ENCODE peak calls at places on chromosome 14, in ten cellular contexts. U is stimulated activated CD8-positive, alpha-beta memory T cell treated with anti-CD3 and anti-CD28 coated beads, Interleukin-4, amount 100 ng/mL, for 4 hours; I is NCI-H1092 treated with DMSO at 0.1 percent for 48 hours; P is SW 1271; H is tibial nerve; Y is left ventricle myocardium inferior; Z is neural progenitor cell; J is NCI-H774; N is foreskin fibroblast; T is endodermal cell. X is an unnamed sample.

GRCh38 chr14:103031566-103031911 is 25.8 kb downstream of the CDC42BPB start:
- DNase-seq in U (no peak), Z (no peak), Y (no peak), P (no peak), H (no peak), J (no peak), T (no peak), I (no peak), N (no peak), X (no peak)

GRCh38 chr14:50619569-50620141 is 48.5 kb downstream of the SAV1 start:
- DNase-seq in Y (no peak), J (no peak), Z (peak; percentile 22), U (no peak), P (peak; percentile 54), H (no peak), I (peak; percentile 26), T (no peak), N (peak; percentile 68), X (no peak)

GRCh38 chr14:36746907-36747306 is 85.2 kb downstream of the PAX9 start:
- DNase-seq in U (no peak), I (no peak), P (no peak), Y (no peak), N (no peak), T (no peak), Z (no peak), H (no peak), J (no peak), X (no peak)

GRCh38 chr14:23938823-23939222 is 14.7 kb upstream of the DHRS4 start:
- DNase-seq in Y (no peak), U (no peak), H (no peak), J (no peak), Z (no peak), I (no peak), N (no peak), P (no peak), T (no peak), X (no peak)

GRCh38 chr14:64506751-64507150 is 2.2 kb downstream of the ZBTB1 start:
- DNase-seq in N (no peak), Z (no peak), U (no peak), H (no peak), Y (no peak), T (no peak), P (no peak), J (no peak), I (no peak), X (no peak)

GRCh38 chr14:104975481-104976197 is 2.5 kb downstream of the AHNAK2 start:
- DNase-seq in J (no peak), N (no peak), U (no peak), Y (peak; percentile 14), I (no peak), P (no peak), T (peak; percentile 81), H (no peak), Z (peak; percentile 71), X (peak; percentile 53)

GRCh38 chr14:73753887-73754880 is 40.0 kb upstream of the PNMA1 start:
- DNase-seq in J (no peak), I (no peak), Y (no peak), H (no peak), T (peak; percentile 39), N (peak; percentile 79), Z (no peak), U (no peak), P (no peak), X (no peak)

GRCh38 chr14:65502676-65503124 is 90.2 kb downstream of the FUT8 start:
- DNase-seq in I (no peak), J (no peak), U (no peak), Y (no peak), P (no peak), N (peak; percentile 46), H (no peak), Z (no peak), T (no peak), X (no peak)

GRCh38 chr14:105087308-105087962 is 22.2 kb upstream of the GPR132 start:
- DNase-seq in Y (peak; percentile 62), Z (peak; percentile 76), P (peak; percentile 47), H (no peak), I (no peak), U (no peak), T (peak; percentile 78), N (peak; percentile 74), J (no peak), X (peak; percentile 88)

GRCh38 chr14:87045241-87045640 is 947.7 kb downstream of the GALC start:
- DNase-seq in Z (no peak), I (no peak), J (no peak), U (no peak), Y (no peak), P (no peak), T (no peak), N (peak; percentile 57), H (no peak), X (no peak)

GRCh38 chr14:52919971-52920370 is 30.9 kb downstream of the FERMT2 start:
- DNase-seq in P (no peak), Z (no peak), T (no peak), J (no peak), H (no peak), I (no peak), N (no peak), U (no peak), Y (no peak), X (no peak)

GRCh38 chr14:73723799-73724621 is 9.8 kb upstream of the PNMA1 start:
- DNase-seq in P (peak; percentile 76), Y (peak; percentile 70), I (no peak), Z (peak; percentile 38), H (peak; percentile 88), J (no peak), U (no peak), T (peak; percentile 68), N (peak; percentile 98), X (peak; percentile 89)

GRCh38 chr14:81330619-81331122 is 69.5 kb downstream of the STON2 start:
- DNase-seq in Y (no peak), P (no peak), H (no peak), U (no peak), J (no peak), T (peak; percentile 55), Z (no peak), N (no peak), I (no peak), X (no peak)

GRCh38 chr14:65373671-65374039 is 38.9 kb upstream of the FUT8 start:
- DNase-seq in J (no peak), Y (no peak), I (no peak), N (peak; percentile 41), Z (no peak), T (no peak), U (no peak), H (no peak), P (no peak), X (no peak)

GRCh38 chr14:95421741-95422140 is 94.7 kb downstream of the SYNE3 start:
- DNase-seq in T (no peak), Y (no peak), Z (no peak), J (no peak), U (no peak), H (no peak), N (no peak), P (no peak), I (no peak), X (no peak)

GRCh38 chr14:72610831-72611200 is 283.1 kb downstream of the DPF3 start:
- DNase-seq in Y (no peak), H (no peak), N (no peak), Z (no peak), U (no peak), P (no peak), T (peak; percentile 24), I (no peak), J (no peak), X (no peak)

GRCh38 chr14:71384007-71384605 is 476.8 kb downstream of the PCNX1 start:
- DNase-seq in J (no peak), U (no peak), Y (no peak), P (no peak), N (no peak), I (no peak), T (no peak), H (no peak), Z (no peak), X (no peak)

GRCh38 chr14:89443002-89443660 is 26.1 kb upstream of the FOXN3 start:
- DNase-seq in T (no peak), I (no peak), Y (no peak), U (no peak), Z (no peak), J (peak; percentile 50), P (no peak), N (peak; percentile 64), H (no peak), X (no peak)

GRCh38 chr14:100591453-100592371 is 4.5 kb upstream of the BEGAIN start:
- DNase-seq in I (no peak), N (no peak), Y (no peak), U (no peak), Z (no peak), P (no peak), J (no peak), H (no peak), T (peak; percentile 43), X (no peak)

GRCh38 chr14:92644166-92644565 is 104.3 kb downstream of the LGMN start:
- DNase-seq in I (no peak), U (no peak), Z (no peak), H (no peak), Y (no peak), J (no peak), N (peak; percentile 78), P (no peak), T (no peak), X (no peak)

GRCh38 chr14:76191297-76191696 is 39.6 kb downstream of the GPATCH2L start:
- DNase-seq in J (no peak), U (no peak), T (no peak), Y (no peak), Z (no peak), N (no peak), P (no peak), H (peak; percentile 23), I (no peak), X (no peak)

GRCh38 chr14:59897757-59898383 is 22.1 kb upstream of the LRRC9 start:
- DNase-seq in J (no peak), I (peak; percentile 71), H (peak; percentile 48), U (no peak), P (no peak), Y (no peak), Z (peak; percentile 74), T (peak; percentile 71), N (peak; percentile 21), X (no peak)